ENCODE peak calls at places on chromosomes 12 and 14, in nine cellular contexts. One of them, this sample, is unnamed.

GRCh38 chr14:91573528-91573893 is 63.4 kb upstream of the PPP4R3A start:
- DNase-seq in AG10803: no peak
- DNase-seq in LoVo: no peak
- DNase-seq in ureter: no peak
- DNase-seq in brain microvascular endothelial cell: no peak
- DNase-seq in NCI-H748 treated with DMSO at 0.1 percent for 48 hours: no peak
- DNase-seq in progenitor cell of endocrine pancreas: no peak
- DNase-seq in Peyer's patch: no peak
- DNase-seq in left colon: no peak
- DNase-seq in this sample: no peak

GRCh38 chr12:18752280-18752920 is 14.5 kb downstream of the CAPZA3 start:
- DNase-seq in AG10803: peak
- DNase-seq in LoVo: no peak
- DNase-seq in ureter: no peak
- DNase-seq in brain microvascular endothelial cell: peak
- DNase-seq in NCI-H748 treated with DMSO at 0.1 percent for 48 hours: no peak
- DNase-seq in progenitor cell of endocrine pancreas: no peak
- DNase-seq in Peyer's patch: no peak
- DNase-seq in left colon: no peak
- DNase-seq in this sample: no peak

GRCh38 chr12:54526800-54527630 is 22.4 kb upstream of the PDE1B start:
- DNase-seq in AG10803: peak
- DNase-seq in LoVo: no peak
- DNase-seq in ureter: no peak
- DNase-seq in brain microvascular endothelial cell: peak
- DNase-seq in NCI-H748 treated with DMSO at 0.1 percent for 48 hours: no peak
- DNase-seq in progenitor cell of endocrine pancreas: peak
- DNase-seq in Peyer's patch: peak
- DNase-seq in left colon: peak
- DNase-seq in this sample: peak

GRCh38 chr12:114414866-114415524 is 9.1 kb upstream of the TBX5 start:
- DNase-seq in AG10803: no peak
- DNase-seq in LoVo: no peak
- DNase-seq in ureter: no peak
- DNase-seq in brain microvascular endothelial cell: no peak
- DNase-seq in NCI-H748 treated with DMSO at 0.1 percent for 48 hours: no peak
- DNase-seq in progenitor cell of endocrine pancreas: no peak
- DNase-seq in Peyer's patch: no peak
- DNase-seq in left colon: no peak
- DNase-seq in this sample: no peak

GRCh38 chr12:11785722-11786121 is 136.2 kb downstream of the ETV6 start:
- DNase-seq in AG10803: peak
- DNase-seq in LoVo: no peak
- DNase-seq in ureter: no peak
- DNase-seq in brain microvascular endothelial cell: no peak
- DNase-seq in NCI-H748 treated with DMSO at 0.1 percent for 48 hours: no peak
- DNase-seq in progenitor cell of endocrine pancreas: no peak
- DNase-seq in Peyer's patch: no peak
- DNase-seq in left colon: no peak
- DNase-seq in this sample: no peak

GRCh38 chr12:8038659-8039114 is 6.2 kb downstream of the FOXJ2 start:
- DNase-seq in AG10803: peak
- DNase-seq in LoVo: no peak
- DNase-seq in ureter: peak
- DNase-seq in brain microvascular endothelial cell: peak
- DNase-seq in NCI-H748 treated with DMSO at 0.1 percent for 48 hours: no peak
- DNase-seq in progenitor cell of endocrine pancreas: no peak
- DNase-seq in Peyer's patch: peak
- DNase-seq in left colon: peak
- DNase-seq in this sample: peak

GRCh38 chr12:83807906-83808305 is 1104.7 kb downstream of the SLC6A15 start:
- DNase-seq in AG10803: peak
- DNase-seq in LoVo: no peak
- DNase-seq in ureter: no peak
- DNase-seq in brain microvascular endothelial cell: no peak
- DNase-seq in NCI-H748 treated with DMSO at 0.1 percent for 48 hours: no peak
- DNase-seq in progenitor cell of endocrine pancreas: no peak
- DNase-seq in Peyer's patch: no peak
- DNase-seq in left colon: no peak
- DNase-seq in this sample: no peak

GRCh38 chr14:74302160-74302628 is 540 bp downstream of the ABCD4 start:
- DNase-seq in AG10803: peak
- DNase-seq in LoVo: peak
- DNase-seq in ureter: no peak
- DNase-seq in brain microvascular endothelial cell: peak
- DNase-seq in NCI-H748 treated with DMSO at 0.1 percent for 48 hours: no peak
- DNase-seq in progenitor cell of endocrine pancreas: no peak
- DNase-seq in Peyer's patch: no peak
- DNase-seq in left colon: no peak
- DNase-seq in this sample: no peak

GRCh38 chr12:119692410-119692809 is 24.5 kb downstream of the PRKAB1 start:
- DNase-seq in AG10803: peak
- DNase-seq in LoVo: no peak
- DNase-seq in ureter: no peak
- DNase-seq in brain microvascular endothelial cell: no peak
- DNase-seq in NCI-H748 treated with DMSO at 0.1 percent for 48 hours: no peak
- DNase-seq in progenitor cell of endocrine pancreas: no peak
- DNase-seq in Peyer's patch: no peak
- DNase-seq in left colon: no peak
- DNase-seq in this sample: no peak

GRCh38 chr12:104219908-104220404 is 4.4 kb downstream of the TXNRD1 start:
- DNase-seq in AG10803: peak
- DNase-seq in LoVo: peak
- DNase-seq in ureter: peak
- DNase-seq in brain microvascular endothelial cell: peak
- DNase-seq in NCI-H748 treated with DMSO at 0.1 percent for 48 hours: peak
- DNase-seq in progenitor cell of endocrine pancreas: no peak
- DNase-seq in Peyer's patch: peak
- DNase-seq in left colon: peak
- DNase-seq in this sample: no peak

GRCh38 chr12:106288510-106289195 is 13.9 kb upstream of the TCP11L2 start:
- DNase-seq in AG10803: peak
- DNase-seq in LoVo: peak
- DNase-seq in ureter: no peak
- DNase-seq in brain microvascular endothelial cell: peak
- DNase-seq in NCI-H748 treated with DMSO at 0.1 percent for 48 hours: no peak
- DNase-seq in progenitor cell of endocrine pancreas: no peak
- DNase-seq in Peyer's patch: peak
- DNase-seq in left colon: no peak
- DNase-seq in this sample: no peak

GRCh38 chr12:132185698-132186097 is 41.4 kb downstream of the NOC4L start:
- DNase-seq in AG10803: no peak
- DNase-seq in LoVo: no peak
- DNase-seq in ureter: no peak
- DNase-seq in brain microvascular endothelial cell: no peak
- DNase-seq in NCI-H748 treated with DMSO at 0.1 percent for 48 hours: no peak
- DNase-seq in progenitor cell of endocrine pancreas: no peak
- DNase-seq in Peyer's patch: no peak
- DNase-seq in left colon: no peak
- DNase-seq in this sample: no peak

GRCh38 chr12:113271466-113271852 is 50.2 kb downstream of the TPCN1 start:
- DNase-seq in AG10803: no peak
- DNase-seq in LoVo: no peak
- DNase-seq in ureter: no peak
- DNase-seq in brain microvascular endothelial cell: no peak
- DNase-seq in NCI-H748 treated with DMSO at 0.1 percent for 48 hours: no peak
- DNase-seq in progenitor cell of endocrine pancreas: no peak
- DNase-seq in Peyer's patch: no peak
- DNase-seq in left colon: no peak
- DNase-seq in this sample: no peak

GRCh38 chr14:77403798-77404197 is 19.5 kb downstream of the NOXRED1 start:
- DNase-seq in AG10803: no peak
- DNase-seq in LoVo: no peak
- DNase-seq in ureter: no peak
- DNase-seq in brain microvascular endothelial cell: no peak
- DNase-seq in NCI-H748 treated with DMSO at 0.1 percent for 48 hours: no peak
- DNase-seq in progenitor cell of endocrine pancreas: no peak
- DNase-seq in Peyer's patch: no peak
- DNase-seq in left colon: no peak
- DNase-seq in this sample: no peak

This sample was measured in head of caudate nucleus.